ENCODE peak calls at places on chromosomes 6 and 20, in eight cellular contexts. One of them, this sample, is unnamed.
A peak's percentile ranks its signal among the peaks of the same experiment; 100 is the strongest.

GRCh38 chr6:25279748-25280616 is 808 bp downstream of the CARMIL1 start:
- DNase-seq in activated CD8-positive, alpha-beta memory T cell treated with anti-CD3 and anti-CD28 coated beads for 4 hours: no peak
- DNase-seq in EL: no peak
- DNase-seq in nephron progenitor cell: peak; percentile 44
- DNase-seq in CD14-positive monocyte: no peak
- DNase-seq in activated B cell treated with CpG ODN at 0.5 μM for 24 hours: peak; percentile 21
- DNase-seq in SW480: peak; percentile 69
- DNase-seq in body of pancreas: peak; percentile 26
- DNase-seq in this sample: peak; percentile 28

GRCh38 chr6:105607624-105608392 is 204.9 kb upstream of the PREP start:
- DNase-seq in activated CD8-positive, alpha-beta memory T cell treated with anti-CD3 and anti-CD28 coated beads for 4 hours: no peak
- DNase-seq in EL: no peak
- DNase-seq in nephron progenitor cell: no peak
- DNase-seq in CD14-positive monocyte: no peak
- DNase-seq in activated B cell treated with CpG ODN at 0.5 μM for 24 hours: no peak
- DNase-seq in SW480: no peak
- DNase-seq in body of pancreas: no peak
- DNase-seq in this sample: no peak

GRCh38 chr6:7341989-7342742 is 29.2 kb upstream of the SSR1 start:
- DNase-seq in activated CD8-positive, alpha-beta memory T cell treated with anti-CD3 and anti-CD28 coated beads for 4 hours: no peak
- DNase-seq in EL: peak; percentile 31
- DNase-seq in nephron progenitor cell: no peak
- DNase-seq in CD14-positive monocyte: no peak
- DNase-seq in activated B cell treated with CpG ODN at 0.5 μM for 24 hours: no peak
- DNase-seq in SW480: peak; percentile 75
- DNase-seq in body of pancreas: no peak
- DNase-seq in this sample: no peak

GRCh38 chr20:51562334-51563140 is 20.0 kb upstream of the NFATC2 start:
- DNase-seq in activated CD8-positive, alpha-beta memory T cell treated with anti-CD3 and anti-CD28 coated beads for 4 hours: no peak
- DNase-seq in EL: peak; percentile 95
- DNase-seq in nephron progenitor cell: peak; percentile 71
- DNase-seq in CD14-positive monocyte: no peak
- DNase-seq in activated B cell treated with CpG ODN at 0.5 μM for 24 hours: peak; percentile 28
- DNase-seq in SW480: peak; percentile 87
- DNase-seq in body of pancreas: peak; percentile 73
- DNase-seq in this sample: peak; percentile 34

GRCh38 chr6:88157106-88157505 is 9.0 kb downstream of the CNR1 start:
- DNase-seq in activated CD8-positive, alpha-beta memory T cell treated with anti-CD3 and anti-CD28 coated beads for 4 hours: no peak
- DNase-seq in EL: no peak
- DNase-seq in nephron progenitor cell: no peak
- DNase-seq in CD14-positive monocyte: no peak
- DNase-seq in activated B cell treated with CpG ODN at 0.5 μM for 24 hours: no peak
- DNase-seq in SW480: no peak
- DNase-seq in body of pancreas: no peak
- DNase-seq in this sample: no peak

GRCh38 chr6:163775313-163775712 is 360.8 kb downstream of the QKI start:
- DNase-seq in activated CD8-positive, alpha-beta memory T cell treated with anti-CD3 and anti-CD28 coated beads for 4 hours: no peak
- DNase-seq in EL: no peak
- DNase-seq in nephron progenitor cell: no peak
- DNase-seq in CD14-positive monocyte: no peak
- DNase-seq in activated B cell treated with CpG ODN at 0.5 μM for 24 hours: no peak
- DNase-seq in SW480: no peak
- DNase-seq in body of pancreas: no peak
- DNase-seq in this sample: no peak

GRCh38 chr6:92541457-92542060 is 877.8 kb downstream of the EPHA7 start:
- DNase-seq in activated CD8-positive, alpha-beta memory T cell treated with anti-CD3 and anti-CD28 coated beads for 4 hours: no peak
- DNase-seq in EL: no peak
- DNase-seq in nephron progenitor cell: no peak
- DNase-seq in CD14-positive monocyte: no peak
- DNase-seq in activated B cell treated with CpG ODN at 0.5 μM for 24 hours: no peak
- DNase-seq in SW480: no peak
- DNase-seq in body of pancreas: no peak
- DNase-seq in this sample: no peak

GRCh38 chr6:165876568-165876967 is 213.5 kb upstream of the PDE10A start:
- DNase-seq in activated CD8-positive, alpha-beta memory T cell treated with anti-CD3 and anti-CD28 coated beads for 4 hours: no peak
- DNase-seq in EL: no peak
- DNase-seq in nephron progenitor cell: no peak
- DNase-seq in CD14-positive monocyte: no peak
- DNase-seq in activated B cell treated with CpG ODN at 0.5 μM for 24 hours: no peak
- DNase-seq in SW480: no peak
- DNase-seq in body of pancreas: no peak
- DNase-seq in this sample: no peak

GRCh38 chr6:160534050-160534696 is 129.9 kb downstream of the LPA start:
- DNase-seq in activated CD8-positive, alpha-beta memory T cell treated with anti-CD3 and anti-CD28 coated beads for 4 hours: peak; percentile 28
- DNase-seq in EL: peak; percentile 46
- DNase-seq in nephron progenitor cell: peak; percentile 80
- DNase-seq in CD14-positive monocyte: no peak
- DNase-seq in activated B cell treated with CpG ODN at 0.5 μM for 24 hours: peak; percentile 32
- DNase-seq in SW480: peak; percentile 31
- DNase-seq in body of pancreas: peak; percentile 57
- DNase-seq in this sample: peak; percentile 8

GRCh38 chr6:167565884-167566491 is 241.1 kb downstream of the TTLL2 start:
- DNase-seq in activated CD8-positive, alpha-beta memory T cell treated with anti-CD3 and anti-CD28 coated beads for 4 hours: no peak
- DNase-seq in EL: no peak
- DNase-seq in nephron progenitor cell: peak; percentile 59
- DNase-seq in CD14-positive monocyte: no peak
- DNase-seq in activated B cell treated with CpG ODN at 0.5 μM for 24 hours: no peak
- DNase-seq in SW480: peak; percentile 20
- DNase-seq in body of pancreas: no peak
- DNase-seq in this sample: no peak

GRCh38 chr6:104788400-104788799 is 71.3 kb downstream of the HACE1 start:
- DNase-seq in activated CD8-positive, alpha-beta memory T cell treated with anti-CD3 and anti-CD28 coated beads for 4 hours: no peak
- DNase-seq in EL: peak; percentile 21
- DNase-seq in nephron progenitor cell: no peak
- DNase-seq in CD14-positive monocyte: no peak
- DNase-seq in activated B cell treated with CpG ODN at 0.5 μM for 24 hours: no peak
- DNase-seq in SW480: no peak
- DNase-seq in body of pancreas: no peak
- DNase-seq in this sample: no peak

GRCh38 chr20:9534025-9534424 is 19.6 kb downstream of the LAMP5 start:
- DNase-seq in activated CD8-positive, alpha-beta memory T cell treated with anti-CD3 and anti-CD28 coated beads for 4 hours: no peak
- DNase-seq in EL: no peak
- DNase-seq in nephron progenitor cell: no peak
- DNase-seq in CD14-positive monocyte: no peak
- DNase-seq in activated B cell treated with CpG ODN at 0.5 μM for 24 hours: no peak
- DNase-seq in SW480: no peak
- DNase-seq in body of pancreas: no peak
- DNase-seq in this sample: no peak

GRCh38 chr6:4677011-4677750 is 99.0 kb upstream of the CDYL start:
- DNase-seq in activated CD8-positive, alpha-beta memory T cell treated with anti-CD3 and anti-CD28 coated beads for 4 hours: no peak
- DNase-seq in EL: no peak
- DNase-seq in nephron progenitor cell: no peak
- DNase-seq in CD14-positive monocyte: no peak
- DNase-seq in activated B cell treated with CpG ODN at 0.5 μM for 24 hours: no peak
- DNase-seq in SW480: no peak
- DNase-seq in body of pancreas: no peak
- DNase-seq in this sample: no peak

GRCh38 chr6:157066781-157067491 is 256.4 kb downstream of the TMEM242 start:
- DNase-seq in activated CD8-positive, alpha-beta memory T cell treated with anti-CD3 and anti-CD28 coated beads for 4 hours: no peak
- DNase-seq in EL: no peak
- DNase-seq in nephron progenitor cell: no peak
- DNase-seq in CD14-positive monocyte: no peak
- DNase-seq in activated B cell treated with CpG ODN at 0.5 μM for 24 hours: no peak
- DNase-seq in SW480: no peak
- DNase-seq in body of pancreas: no peak
- DNase-seq in this sample: no peak

GRCh38 chr6:2149370-2150006 is 95.9 kb downstream of the GMDS start:
- DNase-seq in activated CD8-positive, alpha-beta memory T cell treated with anti-CD3 and anti-CD28 coated beads for 4 hours: no peak
- DNase-seq in EL: no peak
- DNase-seq in nephron progenitor cell: no peak
- DNase-seq in CD14-positive monocyte: no peak
- DNase-seq in activated B cell treated with CpG ODN at 0.5 μM for 24 hours: no peak
- DNase-seq in SW480: no peak
- DNase-seq in body of pancreas: no peak
- DNase-seq in this sample: no peak

GRCh38 chr20:23144856-23145255 is 58.7 kb upstream of the CD93 start:
- DNase-seq in activated CD8-positive, alpha-beta memory T cell treated with anti-CD3 and anti-CD28 coated beads for 4 hours: no peak
- DNase-seq in EL: no peak
- DNase-seq in nephron progenitor cell: no peak
- DNase-seq in CD14-positive monocyte: no peak
- DNase-seq in activated B cell treated with CpG ODN at 0.5 μM for 24 hours: no peak
- DNase-seq in SW480: no peak
- DNase-seq in body of pancreas: no peak
- DNase-seq in this sample: no peak

GRCh38 chr6:34238507-34239239 is 2.0 kb downstream of the HMGA1 start:
- DNase-seq in activated CD8-positive, alpha-beta memory T cell treated with anti-CD3 and anti-CD28 coated beads for 4 hours: no peak
- DNase-seq in EL: no peak
- DNase-seq in nephron progenitor cell: no peak
- DNase-seq in CD14-positive monocyte: no peak
- DNase-seq in activated B cell treated with CpG ODN at 0.5 μM for 24 hours: no peak
- DNase-seq in SW480: no peak
- DNase-seq in body of pancreas: no peak
- DNase-seq in this sample: no peak

GRCh38 chr20:41848180-41848579 is 230.0 kb upstream of the CHD6 start:
- DNase-seq in activated CD8-positive, alpha-beta memory T cell treated with anti-CD3 and anti-CD28 coated beads for 4 hours: no peak
- DNase-seq in EL: no peak
- DNase-seq in nephron progenitor cell: no peak
- DNase-seq in CD14-positive monocyte: no peak
- DNase-seq in activated B cell treated with CpG ODN at 0.5 μM for 24 hours: no peak
- DNase-seq in SW480: no peak
- DNase-seq in body of pancreas: no peak
- DNase-seq in this sample: no peak

GRCh38 chr20:3839328-3839727 is 7.3 kb upstream of the MAVS start:
- DNase-seq in activated CD8-positive, alpha-beta memory T cell treated with anti-CD3 and anti-CD28 coated beads for 4 hours: no peak
- DNase-seq in EL: no peak
- DNase-seq in nephron progenitor cell: no peak
- DNase-seq in CD14-positive monocyte: no peak
- DNase-seq in activated B cell treated with CpG ODN at 0.5 μM for 24 hours: no peak
- DNase-seq in SW480: no peak
- DNase-seq in body of pancreas: no peak
- DNase-seq in this sample: no peak

GRCh38 chr6:21024621-21025020 is 490.4 kb downstream of the CDKAL1 start:
- DNase-seq in activated CD8-positive, alpha-beta memory T cell treated with anti-CD3 and anti-CD28 coated beads for 4 hours: no peak
- DNase-seq in EL: no peak
- DNase-seq in nephron progenitor cell: no peak
- DNase-seq in CD14-positive monocyte: no peak
- DNase-seq in activated B cell treated with CpG ODN at 0.5 μM for 24 hours: no peak
- DNase-seq in SW480: no peak
- DNase-seq in body of pancreas: no peak
- DNase-seq in this sample: no peak

GRCh38 chr6:113529191-113529590 is 328.0 kb upstream of the MARCKS start:
- DNase-seq in activated CD8-positive, alpha-beta memory T cell treated with anti-CD3 and anti-CD28 coated beads for 4 hours: no peak
- DNase-seq in EL: peak; percentile 39
- DNase-seq in nephron progenitor cell: no peak
- DNase-seq in CD14-positive monocyte: no peak
- DNase-seq in activated B cell treated with CpG ODN at 0.5 μM for 24 hours: no peak
- DNase-seq in SW480: no peak
- DNase-seq in body of pancreas: no peak
- DNase-seq in this sample: no peak

GRCh38 chr6:36907781-36908180 is 22.0 kb downstream of the C6orf89 start:
- DNase-seq in activated CD8-positive, alpha-beta memory T cell treated with anti-CD3 and anti-CD28 coated beads for 4 hours: no peak
- DNase-seq in EL: no peak
- DNase-seq in nephron progenitor cell: no peak
- DNase-seq in CD14-positive monocyte: no peak
- DNase-seq in activated B cell treated with CpG ODN at 0.5 μM for 24 hours: no peak
- DNase-seq in SW480: no peak
- DNase-seq in body of pancreas: peak; percentile 68
- DNase-seq in this sample: no peak

GRCh38 chr6:67300430-67301040 is 1334.5 kb upstream of the ADGRB3 start:
- DNase-seq in activated CD8-positive, alpha-beta memory T cell treated with anti-CD3 and anti-CD28 coated beads for 4 hours: no peak
- DNase-seq in EL: no peak
- DNase-seq in nephron progenitor cell: no peak
- DNase-seq in CD14-positive monocyte: no peak
- DNase-seq in activated B cell treated with CpG ODN at 0.5 μM for 24 hours: no peak
- DNase-seq in SW480: no peak
- DNase-seq in body of pancreas: no peak
- DNase-seq in this sample: no peak

GRCh38 chr6:148324297-148325007 is 18.2 kb upstream of the SASH1 start:
- DNase-seq in activated CD8-positive, alpha-beta memory T cell treated with anti-CD3 and anti-CD28 coated beads for 4 hours: no peak
- DNase-seq in EL: peak; percentile 81
- DNase-seq in nephron progenitor cell: no peak
- DNase-seq in CD14-positive monocyte: no peak
- DNase-seq in activated B cell treated with CpG ODN at 0.5 μM for 24 hours: no peak
- DNase-seq in SW480: no peak
- DNase-seq in body of pancreas: no peak
- DNase-seq in this sample: no peak

GRCh38 chr6:2956930-2957329 is 14.4 kb downstream of the SERPINB6 start:
- DNase-seq in activated CD8-positive, alpha-beta memory T cell treated with anti-CD3 and anti-CD28 coated beads for 4 hours: no peak
- DNase-seq in EL: no peak
- DNase-seq in nephron progenitor cell: no peak
- DNase-seq in CD14-positive monocyte: no peak
- DNase-seq in activated B cell treated with CpG ODN at 0.5 μM for 24 hours: no peak
- DNase-seq in SW480: no peak
- DNase-seq in body of pancreas: no peak
- DNase-seq in this sample: no peak

GRCh38 chr6:9606435-9607134 is 808.3 kb downstream of the TFAP2A start:
- DNase-seq in activated CD8-positive, alpha-beta memory T cell treated with anti-CD3 and anti-CD28 coated beads for 4 hours: no peak
- DNase-seq in EL: no peak
- DNase-seq in nephron progenitor cell: peak; percentile 9
- DNase-seq in CD14-positive monocyte: no peak
- DNase-seq in activated B cell treated with CpG ODN at 0.5 μM for 24 hours: no peak
- DNase-seq in SW480: no peak
- DNase-seq in body of pancreas: no peak
- DNase-seq in this sample: no peak

GRCh38 chr6:51618563-51618962 is 468.9 kb downstream of the PKHD1 start:
- DNase-seq in activated CD8-positive, alpha-beta memory T cell treated with anti-CD3 and anti-CD28 coated beads for 4 hours: no peak
- DNase-seq in EL: no peak
- DNase-seq in nephron progenitor cell: no peak
- DNase-seq in CD14-positive monocyte: no peak
- DNase-seq in activated B cell treated with CpG ODN at 0.5 μM for 24 hours: no peak
- DNase-seq in SW480: peak; percentile 5
- DNase-seq in body of pancreas: no peak
- DNase-seq in this sample: no peak

GRCh38 chr20:57941121-57941522 is 231.3 kb upstream of the PMEPA1 start:
- DNase-seq in activated CD8-positive, alpha-beta memory T cell treated with anti-CD3 and anti-CD28 coated beads for 4 hours: no peak
- DNase-seq in EL: no peak
- DNase-seq in nephron progenitor cell: no peak
- DNase-seq in CD14-positive monocyte: no peak
- DNase-seq in activated B cell treated with CpG ODN at 0.5 μM for 24 hours: no peak
- DNase-seq in SW480: no peak
- DNase-seq in body of pancreas: peak; percentile 32
- DNase-seq in this sample: no peak

GRCh38 chr6:133689863-133690262 is 199.1 kb upstream of the TCF21 start:
- DNase-seq in activated CD8-positive, alpha-beta memory T cell treated with anti-CD3 and anti-CD28 coated beads for 4 hours: no peak
- DNase-seq in EL: no peak
- DNase-seq in nephron progenitor cell: no peak
- DNase-seq in CD14-positive monocyte: no peak
- DNase-seq in activated B cell treated with CpG ODN at 0.5 μM for 24 hours: no peak
- DNase-seq in SW480: no peak
- DNase-seq in body of pancreas: no peak
- DNase-seq in this sample: no peak

GRCh38 chr6:115551510-115551909 is 509.2 kb downstream of the FRK start:
- DNase-seq in activated CD8-positive, alpha-beta memory T cell treated with anti-CD3 and anti-CD28 coated beads for 4 hours: no peak
- DNase-seq in EL: no peak
- DNase-seq in nephron progenitor cell: no peak
- DNase-seq in CD14-positive monocyte: no peak
- DNase-seq in activated B cell treated with CpG ODN at 0.5 μM for 24 hours: no peak
- DNase-seq in SW480: no peak
- DNase-seq in body of pancreas: peak; percentile 13
- DNase-seq in this sample: no peak

GRCh38 chr6:112503210-112503609 is 156.1 kb downstream of the RFPL4B start:
- DNase-seq in activated CD8-positive, alpha-beta memory T cell treated with anti-CD3 and anti-CD28 coated beads for 4 hours: no peak
- DNase-seq in EL: no peak
- DNase-seq in nephron progenitor cell: peak; percentile 30
- DNase-seq in CD14-positive monocyte: no peak
- DNase-seq in activated B cell treated with CpG ODN at 0.5 μM for 24 hours: no peak
- DNase-seq in SW480: no peak
- DNase-seq in body of pancreas: no peak
- DNase-seq in this sample: no peak

This sample was measured in GM12892.